ENCODE peak calls at places on chromosomes 13 and 19, in five cellular contexts. One of them, this sample, is unnamed.

GRCh38 chr19:11767633-11768133 is 883 bp downstream of the ZNF441 start:
- DNase-seq in HepG2: peak
- DNase-seq in SK-N-SH: peak
- DNase-seq in GM12891: peak
- DNase-seq in GM12892: peak
- DNase-seq in this sample: peak

GRCh38 chr19:46147791-46148288 is at the start of gene IGFL2:
- DNase-seq in GM12892: no peak
- DNase-seq in GM12891: no peak
- DNase-seq in HepG2: no peak
- DNase-seq in SK-N-SH: no peak
- DNase-seq in this sample: no peak

GRCh38 chr19:47444388-47444821 is 25.1 kb upstream of the MEIS3 start:
- DNase-seq in HepG2: no peak
- DNase-seq in SK-N-SH: no peak
- DNase-seq in GM12892: no peak
- DNase-seq in GM12891: no peak
- DNase-seq in this sample: peak

GRCh38 chr13:26758496-26759155 is 2.0 kb downstream of the GPR12 start:
- DNase-seq in GM12891: no peak
- DNase-seq in GM12892: no peak
- DNase-seq in SK-N-SH: no peak
- DNase-seq in HepG2: no peak
- DNase-seq in this sample: no peak

GRCh38 chr19:35211545-35212230 is 16.9 kb downstream of the FAM187B start:
- DNase-seq in GM12892: no peak
- DNase-seq in GM12891: no peak
- DNase-seq in HepG2: peak
- DNase-seq in SK-N-SH: no peak
- DNase-seq in this sample: no peak

GRCh38 chr19:8512115-8512967 is 1.6 kb downstream of the ZNF414 start:
- DNase-seq in GM12891: no peak
- DNase-seq in HepG2: peak
- DNase-seq in SK-N-SH: peak
- DNase-seq in GM12892: no peak
- DNase-seq in this sample: peak

GRCh38 chr13:27419333-27419732 is 5.1 kb upstream of the GTF3A start:
- DNase-seq in SK-N-SH: no peak
- DNase-seq in GM12892: no peak
- DNase-seq in GM12891: no peak
- DNase-seq in HepG2: no peak
- DNase-seq in this sample: no peak

GRCh38 chr19:5128251-5128931 is 159.5 kb downstream of the KDM4B start:
- DNase-seq in GM12892: no peak
- DNase-seq in GM12891: no peak
- DNase-seq in SK-N-SH: peak
- DNase-seq in HepG2: no peak
- DNase-seq in this sample: peak

GRCh38 chr13:95248953-95249352 is 52.3 kb downstream of the ABCC4 start:
- DNase-seq in GM12891: no peak
- DNase-seq in HepG2: peak
- DNase-seq in GM12892: no peak
- DNase-seq in SK-N-SH: no peak
- DNase-seq in this sample: no peak

GRCh38 chr13:95245072-95245471 is 56.2 kb downstream of the ABCC4 start:
- DNase-seq in SK-N-SH: no peak
- DNase-seq in HepG2: no peak
- DNase-seq in GM12892: no peak
- DNase-seq in GM12891: no peak
- DNase-seq in this sample: no peak

GRCh38 chr13:95247857-95248256 is 53.4 kb downstream of the ABCC4 start:
- DNase-seq in GM12891: no peak
- DNase-seq in GM12892: no peak
- DNase-seq in HepG2: no peak
- DNase-seq in SK-N-SH: no peak
- DNase-seq in this sample: peak

GRCh38 chr13:95243207-95243606 is 58.0 kb downstream of the ABCC4 start:
- DNase-seq in GM12892: no peak
- DNase-seq in SK-N-SH: no peak
- DNase-seq in HepG2: no peak
- DNase-seq in GM12891: no peak
- DNase-seq in this sample: peak

GRCh38 chr13:95246292-95247082 is 54.8 kb downstream of the ABCC4 start:
- DNase-seq in GM12892: no peak
- DNase-seq in SK-N-SH: no peak
- DNase-seq in HepG2: no peak
- DNase-seq in GM12891: no peak
- DNase-seq in this sample: no peak
- TF ChIP-seq TAF1 in GM12892: no peak
- TF ChIP-seq TAF1 in SK-N-SH: no peak
- TF ChIP-seq TAF1 in HepG2: no peak
- TF ChIP-seq TAF1 in GM12891: no peak
- TF ChIP-seq TAF1 in this sample: no peak

DNA sequence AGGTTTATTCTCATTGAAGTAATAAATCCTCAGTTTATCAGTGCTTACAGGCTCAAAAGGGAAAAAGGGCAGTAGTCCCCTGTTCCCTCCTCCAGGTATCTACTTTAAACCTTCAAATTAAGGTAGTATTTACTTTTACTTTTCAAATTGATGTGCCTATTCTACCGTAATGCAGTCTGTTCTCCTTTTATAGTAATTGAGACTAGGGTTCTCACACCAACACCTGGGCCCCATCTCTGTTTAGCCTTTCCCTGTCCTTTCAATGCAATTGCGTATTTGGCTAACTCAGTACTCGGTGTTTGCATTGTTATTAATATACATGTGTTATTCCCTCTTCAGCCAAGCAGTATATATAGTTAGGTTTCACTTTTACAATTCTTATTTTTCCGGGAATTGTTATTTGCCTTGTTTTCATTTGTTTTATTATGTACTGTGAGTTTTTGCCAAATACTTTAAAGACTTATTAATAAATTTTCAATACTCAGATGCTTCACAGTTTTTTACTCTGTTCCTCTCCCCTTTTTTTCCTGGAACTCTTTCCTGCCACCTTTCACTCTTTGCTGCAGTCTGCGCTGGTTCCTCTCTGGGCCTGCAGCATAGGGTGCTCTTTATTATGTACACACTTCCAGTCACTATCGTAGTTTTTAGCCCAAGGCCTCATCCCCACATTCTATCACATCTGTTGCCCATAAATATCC is 30.3 kb downstream of the USPL1 start:
- DNase-seq in HepG2: no peak
- DNase-seq in GM12891: no peak
- DNase-seq in SK-N-SH: no peak
- DNase-seq in GM12892: no peak
- DNase-seq in this sample: no peak
- TF ChIP-seq TAF1 in HepG2: no peak
- TF ChIP-seq TAF1 in GM12891: no peak
- TF ChIP-seq TAF1 in SK-N-SH: no peak
- TF ChIP-seq TAF1 in GM12892: no peak
- TF ChIP-seq TAF1 in this sample: no peak

GRCh38 chr13:87089391-87089790 is 581.8 kb upstream of the SLITRK5 start:
- DNase-seq in GM12892: no peak
- DNase-seq in SK-N-SH: no peak
- DNase-seq in GM12891: no peak
- DNase-seq in HepG2: no peak
- DNase-seq in this sample: no peak
- TF ChIP-seq TAF1 in GM12892: no peak
- TF ChIP-seq TAF1 in SK-N-SH: no peak
- TF ChIP-seq TAF1 in GM12891: no peak
- TF ChIP-seq TAF1 in HepG2: no peak
- TF ChIP-seq TAF1 in this sample: no peak

GRCh38 chr13:45807520-45808099 is 43.9 kb downstream of the SIAH3 start:
- DNase-seq in GM12892: no peak
- DNase-seq in SK-N-SH: peak
- DNase-seq in GM12891: peak
- DNase-seq in HepG2: peak
- DNase-seq in this sample: peak

GRCh38 chr13:45811891-45812583 is 39.5 kb downstream of the SIAH3 start:
- DNase-seq in GM12892: no peak
- DNase-seq in HepG2: no peak
- DNase-seq in GM12891: no peak
- DNase-seq in SK-N-SH: no peak
- DNase-seq in this sample: no peak

GRCh38 chr13:45812599-45813372 is 38.8 kb downstream of the SIAH3 start:
- DNase-seq in GM12892: no peak
- DNase-seq in GM12891: no peak
- DNase-seq in HepG2: no peak
- DNase-seq in SK-N-SH: no peak
- DNase-seq in this sample: no peak

DNA sequence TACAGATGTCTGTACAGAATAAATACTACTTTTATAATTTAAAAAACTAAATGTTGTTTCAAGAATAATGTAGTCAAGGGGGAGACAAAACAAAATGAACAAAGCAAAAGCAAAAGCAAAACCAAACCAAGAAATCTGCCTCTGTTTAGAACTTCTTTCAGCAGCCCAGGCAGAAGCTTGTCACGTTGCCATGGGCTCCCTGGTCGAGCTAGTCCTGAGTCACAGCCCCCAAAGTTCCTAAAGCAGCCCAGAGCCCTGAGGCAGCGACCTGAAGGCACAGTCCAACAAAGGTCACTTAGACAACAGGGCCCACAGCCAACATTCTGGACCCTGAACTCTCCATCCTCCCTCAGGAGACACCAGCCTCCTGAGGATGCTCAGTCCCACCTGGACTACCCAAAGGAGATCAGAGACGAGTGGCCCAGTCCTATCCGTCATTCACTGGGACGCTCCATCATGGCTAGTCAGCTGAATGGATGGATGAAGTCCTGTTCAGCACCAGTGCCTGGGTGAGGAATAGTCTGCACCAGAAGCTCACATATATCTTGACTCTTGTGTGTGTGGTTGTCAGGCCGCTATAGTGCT is 41.7 kb downstream of the SIAH3 start:
- DNase-seq in HepG2: no peak
- DNase-seq in GM12892: no peak
- DNase-seq in SK-N-SH: no peak
- DNase-seq in GM12891: no peak
- DNase-seq in this sample: no peak
- TF ChIP-seq TAF1 in HepG2: no peak
- TF ChIP-seq TAF1 in GM12892: no peak
- TF ChIP-seq TAF1 in SK-N-SH: no peak
- TF ChIP-seq TAF1 in GM12891: no peak
- TF ChIP-seq TAF1 in this sample: no peak

GRCh38 chr13:84273163-84273562 is 390.9 kb upstream of the SLITRK1 start:
- DNase-seq in GM12891: no peak
- DNase-seq in SK-N-SH: no peak
- DNase-seq in HepG2: no peak
- DNase-seq in GM12892: no peak
- DNase-seq in this sample: no peak
- TF ChIP-seq TAF1 in GM12891: no peak
- TF ChIP-seq TAF1 in SK-N-SH: no peak
- TF ChIP-seq TAF1 in HepG2: no peak
- TF ChIP-seq TAF1 in GM12892: no peak
- TF ChIP-seq TAF1 in this sample: no peak

This sample was measured in K562.